ENCODE peak calls at places on chromosomes 3 and 15, in seven cellular contexts. O, M, E, L, V, J and I are unnamed samples.
A peak's percentile ranks its signal among the peaks of the same experiment; 100 is the strongest.

GRCh38 chr15:66163553-66163952 is 90.0 kb downstream of the MEGF11 start:
- DNase-seq in O (no peak), M (no peak), E (no peak), L (no peak), V (no peak), J (no peak), I (no peak)

GRCh38 chr3:157151151-157151550 is 8.8 kb downstream of the CCNL1 start:
- DNase-seq in O (no peak), M (no peak), E (no peak), L (no peak), V (no peak), J (no peak), I (no peak)

GRCh38 chr15:43274136-43274535 is 7.4 kb upstream of the TGM5 start:
- DNase-seq in O (no peak), M (no peak), E (peak; percentile 80), L (no peak), V (no peak), J (no peak), I (no peak)

GRCh38 chr3:187636528-187636927 is 33.7 kb downstream of the SST start:
- DNase-seq in O (no peak), M (no peak), E (no peak), L (no peak), V (no peak), J (no peak), I (no peak)

GRCh38 chr15:59352189-59352588 is 20.5 kb downstream of the MYO1E start:
- DNase-seq in O (no peak), M (no peak), E (no peak), L (no peak), V (no peak), J (no peak), I (no peak)

GRCh38 chr15:73108676-73109075 is 56.4 kb downstream of the NEO1 start:
- DNase-seq in O (no peak), M (no peak), E (no peak), L (no peak), V (no peak), J (no peak), I (no peak)

GRCh38 chr3:52438579-52439425 is 6.1 kb downstream of the SEMA3G start:
- DNase-seq in O (no peak), M (no peak), E (no peak), L (no peak), V (no peak), J (no peak), I (no peak)

GRCh38 chr3:127831723-127832172 is 9.4 kb upstream of the MGLL start:
- DNase-seq in O (no peak), M (peak; percentile 9), E (peak; percentile 33), L (peak; percentile 62), V (no peak), J (peak; percentile 73), I (no peak)

GRCh38 chr3:97306226-97306625 is 458.3 kb upstream of the ARL6 start:
- DNase-seq in O (no peak), M (no peak), E (no peak), L (no peak), V (no peak), J (no peak), I (no peak)

GRCh38 chr15:37102315-37103021 is 2.1 kb upstream of the MEIS2 start:
- DNase-seq in O (no peak), M (no peak), E (no peak), L (no peak), V (no peak), J (peak; percentile 30), I (no peak)

GRCh38 chr15:62403164-62403809 is 238.2 kb upstream of the C2CD4B start:
- DNase-seq in O (no peak), M (no peak), E (no peak), L (no peak), V (no peak), J (peak; percentile 82), I (no peak)

GRCh38 chr3:32888739-32889138 is 62.7 kb upstream of the CCR4 start:
- DNase-seq in O (no peak), M (no peak), E (no peak), L (no peak), V (no peak), J (no peak), I (no peak)

GRCh38 chr15:20280933-20281463 is 260.6 kb downstream of the GOLGA6L6 start:
- DNase-seq in O (no peak), M (no peak), E (no peak), L (peak; percentile 21), V (no peak), J (peak; percentile 24), I (no peak)